ENCODE peak calls at places on chromosomes 3 and 15, in four cellular contexts. Y, V, T and F are unnamed samples.

GRCh38 chr15:27725733-27726132 is 373.4 kb downstream of the OCA2 start:
- DNase-seq in Y (no peak), V (no peak), T (no peak), F (no peak)

GRCh38 chr15:74884428-74885223 is 5.2 kb upstream of the MPI start:
- DNase-seq in Y (no peak), V (no peak), T (no peak), F (no peak)

GRCh38 chr3:135706758-135707375 is 258.7 kb upstream of the PPP2R3A start:
- DNase-seq in Y (no peak), V (no peak), T (no peak), F (no peak)

GRCh38 chr15:75195122-75195765 is 6.4 kb upstream of the C15orf39 start:
- DNase-seq in Y (no peak), V (peak), T (no peak), F (no peak)

GRCh38 chr3:85313380-85313779 is 354.6 kb downstream of the CADM2 start:
- DNase-seq in Y (no peak), V (no peak), T (no peak), F (no peak)

GRCh38 chr3:72973031-72973723 is 23.4 kb upstream of the PPP4R2 start:
- DNase-seq in Y (no peak), V (no peak), T (no peak), F (no peak)

GRCh38 chr3:155785662-155786295 is 20.3 kb downstream of the C3orf33 start:
- DNase-seq in Y (no peak), V (no peak), T (no peak), F (no peak)

GRCh38 chr3:186217820-186218164 is 108.9 kb upstream of the ETV5 start:
- DNase-seq in Y (no peak), V (no peak), T (no peak), F (no peak)

GRCh38 chr3:4746241-4746958 is 232.8 kb upstream of the BHLHE40 start:
- DNase-seq in Y (no peak), V (peak), T (no peak), F (no peak)

GRCh38 chr3:69881756-69882428 is 117.6 kb upstream of the SAMMSON start:
- DNase-seq in Y (no peak), V (no peak), T (no peak), F (no peak)

GRCh38 chr3:137121704-137122314 is 164.0 kb downstream of the IL20RB start:
- DNase-seq in Y (no peak), V (no peak), T (peak), F (peak)

GRCh38 chr3:116059421-116060096 is 385.7 kb downstream of the LSAMP start:
- DNase-seq in Y (no peak), V (no peak), T (peak), F (peak)

GRCh38 chr3:165854696-165855095 is 17.5 kb upstream of the BCHE start:
- DNase-seq in Y (no peak), V (no peak), T (no peak), F (no peak)

GRCh38 chr3:193944161-193944884 is 191.6 kb upstream of the HES1 start:
- DNase-seq in Y (no peak), V (no peak), T (no peak), F (no peak)

GRCh38 chr3:119063471-119063870 is 28.8 kb upstream of the IGSF11 start:
- DNase-seq in Y (no peak), V (no peak), T (no peak), F (no peak)

GRCh38 chr3:52098108-52098507 is 41.7 kb upstream of the DUSP7 start:
- DNase-seq in Y (no peak), V (peak), T (no peak), F (no peak)

GRCh38 chr3:40911928-40912327 is 287.4 kb upstream of the CTNNB1 start:
- DNase-seq in Y (no peak), V (no peak), T (no peak), F (no peak)

GRCh38 chr15:101372149-101372577 is 77.1 kb upstream of the SNRPA1 start:
- DNase-seq in Y (no peak), V (no peak), T (no peak), F (no peak)

GRCh38 chr3:193775421-193776077 is 182.5 kb downstream of the OPA1 start:
- DNase-seq in Y (no peak), V (no peak), T (no peak), F (no peak)

GRCh38 chr3:132867956-132868355 is 145.7 kb upstream of the NPHP3 start:
- DNase-seq in Y (no peak), V (no peak), T (no peak), F (no peak)

GRCh38 chr15:73282567-73283200 is 86.1 kb downstream of the HCN4 start:
- DNase-seq in Y (no peak), V (no peak), T (no peak), F (no peak)

GRCh38 chr15:38076806-38077205 is 142.4 kb downstream of the TMCO5A start:
- DNase-seq in Y (no peak), V (no peak), T (no peak), F (no peak)

GRCh38 chr3:142656595-142656994 is 60.4 kb downstream of the PLS1 start:
- DNase-seq in Y (no peak), V (no peak), T (no peak), F (no peak)

GRCh38 chr15:69609176-69609575 is 156.6 kb downstream of the RPLP1 start:
- DNase-seq in Y (no peak), V (no peak), T (no peak), F (no peak)

GRCh38 chr3:84904212-84904611 is 54.6 kb upstream of the CADM2 start:
- DNase-seq in Y (no peak), V (no peak), T (no peak), F (no peak)

GRCh38 chr3:13420051-13420816 is at the start of gene NUP210:
- DNase-seq in Y (no peak), V (no peak), T (peak), F (no peak)

GRCh38 chr3:168952551-168952950 is 711.0 kb downstream of the MECOM start:
- DNase-seq in Y (no peak), V (no peak), T (no peak), F (peak)